ENCODE peak calls at places on chromosomes 16 and 17, in four cellular contexts. H, F, V and J are unnamed samples.

GRCh38 chr17:47188266-47188665 is 829 bp downstream of the CDC27 start:
- DNase-seq in H (no peak), F (no peak), V (no peak), J (peak)

GRCh38 chr17:72152392-72152727 is 31.5 kb downstream of the SOX9 start:
- DNase-seq in H (no peak), F (no peak), V (no peak), J (no peak)

GRCh38 chr17:2172447-2172938 is 117.6 kb downstream of the HIC1 start:
- DNase-seq in H (peak), F (no peak), V (no peak), J (peak)

GRCh38 chr16:57017251-57017650 is 27.9 kb downstream of the NLRC5 start:
- DNase-seq in H (no peak), F (no peak), V (no peak), J (peak)

GRCh38 chr17:73759324-73760185 is 115.3 kb upstream of the SDK2 start:
- DNase-seq in H (no peak), F (peak), V (no peak), J (no peak)

GRCh38 chr16:49712567-49712966 is 143.3 kb downstream of the ZNF423 start:
- DNase-seq in H (no peak), F (no peak), V (no peak), J (no peak)

GRCh38 chr16:17275076-17275732 is 195.6 kb downstream of the XYLT1 start:
- DNase-seq in H (no peak), F (no peak), V (no peak), J (peak)

GRCh38 chr16:9115277-9115676 is 23.8 kb downstream of the HAPSTR1 start:
- DNase-seq in H (no peak), F (no peak), V (no peak), J (no peak)

GRCh38 chr16:87086156-87086555 is 231.0 kb downstream of the C16orf95 start:
- DNase-seq in H (peak), F (no peak), V (no peak), J (peak)

GRCh38 chr17:50111687-50112655 is 16.8 kb downstream of the PDK2 start:
- DNase-seq in H (no peak), F (no peak), V (no peak), J (no peak)

GRCh38 chr17:68248886-68249872 is 1.3 kb downstream of the AMZ2 start:
- DNase-seq in H (no peak), F (no peak), V (no peak), J (peak)

GRCh38 chr17:52995127-52995526 is 827.6 kb upstream of the KIF2B start:
- DNase-seq in H (no peak), F (no peak), V (no peak), J (no peak)

GRCh38 chr17:62405451-62405850 is 18.2 kb upstream of the METTL2A start:
- DNase-seq in H (no peak), F (no peak), V (no peak), J (no peak)

GRCh38 chr17:66952681-66953638 is 11.5 kb upstream of the CACNG4 start:
- DNase-seq in H (no peak), F (no peak), V (no peak), J (no peak)

GRCh38 chr16:85570735-85571562 is 42.2 kb upstream of the GSE1 start:
- DNase-seq in H (no peak), F (no peak), V (peak), J (no peak)

GRCh38 chr16:85639529-85640253 is 26.6 kb downstream of the GSE1 start:
- DNase-seq in H (no peak), F (no peak), V (no peak), J (no peak)

GRCh38 chr17:75524971-75525805 is at the start of gene LLGL2:
- DNase-seq in H (no peak), F (peak), V (peak), J (peak)

GRCh38 chr17:64398330-64398729 is 7.7 kb upstream of the PECAM1 start:
- DNase-seq in H (no peak), F (no peak), V (no peak), J (no peak)

GRCh38 chr17:63358111-63358839 is 87.8 kb downstream of the CYB561 start:
- DNase-seq in H (no peak), F (no peak), V (no peak), J (peak)

GRCh38 chr16:87389245-87389644 is 2.9 kb upstream of the MAP1LC3B start:
- DNase-seq in H (no peak), F (no peak), V (no peak), J (no peak)

GRCh38 chr17:42660692-42661345 is 1.7 kb downstream of the TUBG2 start:
- DNase-seq in H (no peak), F (no peak), V (no peak), J (peak)

GRCh38 chr17:36608794-36609497 is 7.6 kb downstream of the MRM1 start:
- DNase-seq in H (no peak), F (no peak), V (no peak), J (peak)

GRCh38 chr17:49748791-49749190 is 15.1 kb downstream of the FAM117A start:
- DNase-seq in H (no peak), F (no peak), V (peak), J (no peak)

GRCh38 chr17:63419949-63420867 is 25.9 kb downstream of the CYB561 start:
- DNase-seq in H (no peak), F (no peak), V (no peak), J (no peak)

GRCh38 chr17:38871247-38871991 is 1.6 kb downstream of the LASP1 start:
- DNase-seq in H (peak), F (no peak), V (peak), J (peak)

GRCh38 chr17:32485261-32485955 is 1.4 kb upstream of the CDK5R1 start:
- DNase-seq in H (no peak), F (no peak), V (no peak), J (no peak)

GRCh38 chr17:142102-142661 is 4.8 kb downstream of the SCGB1C2 start:
- DNase-seq in H (no peak), F (no peak), V (no peak), J (peak)

GRCh38 chr16:79081292-79082066 is 519.1 kb downstream of the MAF start:
- DNase-seq in H (no peak), F (no peak), V (no peak), J (no peak)

GRCh38 chr16:27721548-27722265 is 171.8 kb downstream of the KATNIP start:
- DNase-seq in H (no peak), F (no peak), V (no peak), J (no peak)

GRCh38 chr16:1052791-1053521 is 19.6 kb upstream of the SSTR5 start:
- DNase-seq in H (no peak), F (no peak), V (no peak), J (no peak)

GRCh38 chr16:27960619-27961295 is 102.8 kb downstream of the GSG1L start:
- DNase-seq in H (no peak), F (no peak), V (no peak), J (no peak)

GRCh38 chr17:2197271-2197670 is 106.3 kb downstream of the SMG6 start:
- DNase-seq in H (no peak), F (no peak), V (no peak), J (no peak)

GRCh38 chr16:17461951-17462729 is 8.6 kb downstream of the XYLT1 start:
- DNase-seq in H (no peak), F (no peak), V (no peak), J (no peak)

GRCh38 chr17:67770539-67770938 is 52.8 kb downstream of the NOL11 start:
- DNase-seq in H (no peak), F (no peak), V (no peak), J (no peak)

GRCh38 chr16:84505249-84506156 is 1.0 kb upstream of the MEAK7 start:
- DNase-seq in H (no peak), F (no peak), V (no peak), J (no peak)